ENCODE peak calls at places on chromosomes 1 and 21, in seven cellular contexts. One of them, this sample, is unnamed.

GRCh38 chr21:26845066-26845749 is at the start of gene ADAMTS1:
- DNase-seq in ascending aorta: peak; percentile 97
- DNase-seq in MCF 10A: peak; percentile 59
- DNase-seq in neuronal stem cell: peak; percentile 88
- DNase-seq in stomach: peak; percentile 71
- DNase-seq in BJ: no peak
- DNase-seq in aorta: peak; percentile 93
- DNase-seq in this sample: peak; percentile 92

GRCh38 chr1:77986810-77987209 is 7.9 kb upstream of the FUBP1 start:
- DNase-seq in neuronal stem cell: no peak
- DNase-seq in ascending aorta: no peak
- DNase-seq in BJ: no peak
- DNase-seq in stomach: no peak
- DNase-seq in aorta: no peak
- DNase-seq in MCF 10A: no peak
- DNase-seq in this sample: no peak

GRCh38 chr1:237416924-237417655 is 375.1 kb downstream of the RYR2 start:
- DNase-seq in aorta: no peak
- DNase-seq in neuronal stem cell: no peak
- DNase-seq in ascending aorta: no peak
- DNase-seq in stomach: no peak
- DNase-seq in BJ: no peak
- DNase-seq in MCF 10A: no peak
- DNase-seq in this sample: no peak

GRCh38 chr1:22210636-22211035 is 67.7 kb upstream of the WNT4 start:
- DNase-seq in neuronal stem cell: no peak
- DNase-seq in aorta: no peak
- DNase-seq in BJ: no peak
- DNase-seq in stomach: no peak
- DNase-seq in ascending aorta: peak; percentile 41
- DNase-seq in MCF 10A: no peak
- DNase-seq in this sample: no peak

GRCh38 chr1:90959352-90960206 is 62.3 kb downstream of the ZNF644 start:
- DNase-seq in MCF 10A: peak; percentile 67
- DNase-seq in BJ: no peak
- DNase-seq in aorta: no peak
- DNase-seq in stomach: no peak
- DNase-seq in neuronal stem cell: no peak
- DNase-seq in ascending aorta: no peak
- DNase-seq in this sample: no peak

GRCh38 chr21:14262039-14262438 is 46.1 kb downstream of the RBM11 start:
- DNase-seq in MCF 10A: no peak
- DNase-seq in stomach: no peak
- DNase-seq in BJ: no peak
- DNase-seq in aorta: no peak
- DNase-seq in ascending aorta: no peak
- DNase-seq in neuronal stem cell: no peak
- DNase-seq in this sample: no peak

GRCh38 chr1:230117694-230118093 is 50.7 kb downstream of the GALNT2 start:
- DNase-seq in BJ: no peak
- DNase-seq in neuronal stem cell: no peak
- DNase-seq in ascending aorta: no peak
- DNase-seq in aorta: no peak
- DNase-seq in MCF 10A: no peak
- DNase-seq in stomach: no peak
- DNase-seq in this sample: no peak

GRCh38 chr1:7521803-7522202 is 249.3 kb upstream of the VAMP3 start:
- DNase-seq in aorta: no peak
- DNase-seq in stomach: no peak
- DNase-seq in ascending aorta: no peak
- DNase-seq in neuronal stem cell: no peak
- DNase-seq in BJ: no peak
- DNase-seq in MCF 10A: no peak
- DNase-seq in this sample: no peak

GRCh38 chr1:152752225-152752624 is 5.6 kb upstream of the KPRP start:
- DNase-seq in MCF 10A: peak; percentile 74
- DNase-seq in aorta: no peak
- DNase-seq in ascending aorta: no peak
- DNase-seq in stomach: no peak
- DNase-seq in neuronal stem cell: no peak
- DNase-seq in BJ: peak; percentile 39
- DNase-seq in this sample: no peak

GRCh38 chr1:76038306-76039004 is 36.1 kb upstream of the ST6GALNAC3 start:
- DNase-seq in MCF 10A: no peak
- DNase-seq in aorta: no peak
- DNase-seq in stomach: no peak
- DNase-seq in ascending aorta: no peak
- DNase-seq in BJ: no peak
- DNase-seq in neuronal stem cell: no peak
- DNase-seq in this sample: no peak

GRCh38 chr1:90000934-90001676 is 6.2 kb downstream of the ZNF326 start:
- DNase-seq in stomach: no peak
- DNase-seq in ascending aorta: no peak
- DNase-seq in aorta: no peak
- DNase-seq in BJ: no peak
- DNase-seq in MCF 10A: no peak
- DNase-seq in neuronal stem cell: no peak
- DNase-seq in this sample: no peak

GRCh38 chr21:35603471-35603870 is 456.9 kb downstream of the SETD4 start:
- DNase-seq in stomach: no peak
- DNase-seq in BJ: no peak
- DNase-seq in neuronal stem cell: no peak
- DNase-seq in MCF 10A: no peak
- DNase-seq in ascending aorta: no peak
- DNase-seq in aorta: no peak
- DNase-seq in this sample: no peak

GRCh38 chr1:190578531-190578930 is 100.9 kb upstream of the BRINP3 start:
- DNase-seq in ascending aorta: no peak
- DNase-seq in neuronal stem cell: no peak
- DNase-seq in stomach: no peak
- DNase-seq in MCF 10A: no peak
- DNase-seq in BJ: no peak
- DNase-seq in aorta: no peak
- DNase-seq in this sample: no peak

GRCh38 chr1:185369786-185370185 is 52.7 kb upstream of the IVNS1ABP start:
- DNase-seq in BJ: no peak
- DNase-seq in neuronal stem cell: no peak
- DNase-seq in ascending aorta: no peak
- DNase-seq in MCF 10A: peak; percentile 46
- DNase-seq in stomach: no peak
- DNase-seq in aorta: no peak
- DNase-seq in this sample: no peak

GRCh38 chr1:51284487-51284954 is 45.8 kb downstream of the TTC39A start:
- DNase-seq in BJ: no peak
- DNase-seq in aorta: no peak
- DNase-seq in stomach: peak; percentile 83
- DNase-seq in ascending aorta: peak; percentile 57
- DNase-seq in neuronal stem cell: no peak
- DNase-seq in MCF 10A: no peak
- DNase-seq in this sample: no peak

GRCh38 chr21:43208561-43209332 is 39.9 kb downstream of the CRYAA start:
- DNase-seq in BJ: no peak
- DNase-seq in MCF 10A: no peak
- DNase-seq in neuronal stem cell: no peak
- DNase-seq in ascending aorta: peak; percentile 56
- DNase-seq in aorta: no peak
- DNase-seq in stomach: no peak
- DNase-seq in this sample: no peak

GRCh38 chr1:245363821-245364220 is 209.0 kb downstream of the KIF26B start:
- DNase-seq in neuronal stem cell: no peak
- DNase-seq in stomach: no peak
- DNase-seq in aorta: no peak
- DNase-seq in MCF 10A: no peak
- DNase-seq in ascending aorta: no peak
- DNase-seq in BJ: no peak
- DNase-seq in this sample: peak; percentile 9

GRCh38 chr1:183912265-183912886 is 107.5 kb downstream of the RGL1 start:
- DNase-seq in BJ: no peak
- DNase-seq in ascending aorta: no peak
- DNase-seq in MCF 10A: no peak
- DNase-seq in neuronal stem cell: no peak
- DNase-seq in aorta: no peak
- DNase-seq in stomach: no peak
- DNase-seq in this sample: no peak

GRCh38 chr1:63913533-63913932 is 139.7 kb downstream of the ROR1 start:
- DNase-seq in aorta: no peak
- DNase-seq in MCF 10A: no peak
- DNase-seq in BJ: no peak
- DNase-seq in ascending aorta: no peak
- DNase-seq in neuronal stem cell: no peak
- DNase-seq in stomach: no peak
- DNase-seq in this sample: no peak

GRCh38 chr1:197302775-197303174 is 34.7 kb downstream of the CRB1 start:
- DNase-seq in aorta: no peak
- DNase-seq in MCF 10A: no peak
- DNase-seq in neuronal stem cell: no peak
- DNase-seq in BJ: peak; percentile 55
- DNase-seq in ascending aorta: no peak
- DNase-seq in stomach: no peak
- DNase-seq in this sample: no peak

GRCh38 chr1:204520834-204521709 is 4.9 kb downstream of the MDM4 start:
- DNase-seq in ascending aorta: no peak
- DNase-seq in BJ: no peak
- DNase-seq in stomach: no peak
- DNase-seq in neuronal stem cell: no peak
- DNase-seq in aorta: no peak
- DNase-seq in MCF 10A: peak; percentile 77
- DNase-seq in this sample: no peak

GRCh38 chr1:173479649-173480048 is 2.5 kb downstream of the PRDX6 start:
- DNase-seq in BJ: no peak
- DNase-seq in MCF 10A: peak; percentile 25
- DNase-seq in aorta: no peak
- DNase-seq in neuronal stem cell: no peak
- DNase-seq in ascending aorta: no peak
- DNase-seq in stomach: no peak
- DNase-seq in this sample: no peak

GRCh38 chr1:4108741-4109625 is 208.9 kb upstream of the C1orf174 start:
- DNase-seq in neuronal stem cell: no peak
- DNase-seq in aorta: peak; percentile 50
- DNase-seq in stomach: no peak
- DNase-seq in BJ: no peak
- DNase-seq in ascending aorta: no peak
- DNase-seq in MCF 10A: no peak
- DNase-seq in this sample: no peak

GRCh38 chr1:53376041-53376461 is 48.2 kb upstream of the LRP8 start:
- DNase-seq in BJ: no peak
- DNase-seq in neuronal stem cell: no peak
- DNase-seq in stomach: peak; percentile 17
- DNase-seq in MCF 10A: no peak
- DNase-seq in aorta: peak; percentile 33
- DNase-seq in ascending aorta: peak; percentile 52
- DNase-seq in this sample: no peak

GRCh38 chr21:38875694-38876492 is 70.2 kb downstream of the ETS2 start:
- DNase-seq in aorta: no peak
- DNase-seq in MCF 10A: peak; percentile 83
- DNase-seq in neuronal stem cell: no peak
- DNase-seq in ascending aorta: no peak
- DNase-seq in BJ: peak; percentile 62
- DNase-seq in stomach: no peak
- DNase-seq in this sample: no peak

GRCh38 chr1:30403061-30403645 is 320.2 kb downstream of the MATN1 start:
- DNase-seq in BJ: no peak
- DNase-seq in neuronal stem cell: no peak
- DNase-seq in aorta: peak; percentile 17
- DNase-seq in stomach: no peak
- DNase-seq in ascending aorta: no peak
- DNase-seq in MCF 10A: no peak
- DNase-seq in this sample: no peak

GRCh38 chr1:160189649-160190625 is at the start of gene CASQ1:
- DNase-seq in neuronal stem cell: no peak
- DNase-seq in stomach: peak; percentile 59
- DNase-seq in aorta: peak; percentile 80
- DNase-seq in ascending aorta: peak; percentile 86
- DNase-seq in MCF 10A: peak; percentile 47
- DNase-seq in BJ: no peak
- DNase-seq in this sample: peak; percentile 17

GRCh38 chr1:34066921-34067603 is 98.0 kb downstream of the CSMD2 start:
- DNase-seq in ascending aorta: no peak
- DNase-seq in neuronal stem cell: no peak
- DNase-seq in BJ: peak; percentile 56
- DNase-seq in MCF 10A: no peak
- DNase-seq in aorta: no peak
- DNase-seq in stomach: no peak
- DNase-seq in this sample: no peak

GRCh38 chr1:87689487-87689886 is 360.8 kb downstream of the LMO4 start:
- DNase-seq in aorta: no peak
- DNase-seq in neuronal stem cell: no peak
- DNase-seq in BJ: no peak
- DNase-seq in MCF 10A: no peak
- DNase-seq in ascending aorta: no peak
- DNase-seq in stomach: no peak
- DNase-seq in this sample: no peak

GRCh38 chr1:119626146-119626545 is 21.9 kb downstream of the ZNF697 start:
- DNase-seq in BJ: no peak
- DNase-seq in stomach: no peak
- DNase-seq in aorta: no peak
- DNase-seq in neuronal stem cell: no peak
- DNase-seq in ascending aorta: no peak
- DNase-seq in MCF 10A: no peak
- DNase-seq in this sample: no peak

GRCh38 chr21:33640697-33641338 is 723 bp downstream of the CRYZL1 start:
- DNase-seq in BJ: no peak
- DNase-seq in neuronal stem cell: no peak
- DNase-seq in ascending aorta: no peak
- DNase-seq in aorta: no peak
- DNase-seq in stomach: no peak
- DNase-seq in MCF 10A: peak; percentile 29
- DNase-seq in this sample: no peak

GRCh38 chr1:215636258-215636965 is 69.3 kb downstream of the KCTD3 start:
- DNase-seq in BJ: peak; percentile 50
- DNase-seq in ascending aorta: no peak
- DNase-seq in neuronal stem cell: no peak
- DNase-seq in MCF 10A: peak; percentile 64
- DNase-seq in aorta: no peak
- DNase-seq in stomach: no peak
- DNase-seq in this sample: no peak

GRCh38 chr1:173821680-173822079 is 2.8 kb upstream of the DARS2 start:
- DNase-seq in ascending aorta: no peak
- DNase-seq in BJ: no peak
- DNase-seq in neuronal stem cell: no peak
- DNase-seq in stomach: no peak
- DNase-seq in MCF 10A: no peak
- DNase-seq in aorta: no peak
- DNase-seq in this sample: no peak

GRCh38 chr1:54249798-54250497 is 50.0 kb downstream of the MRPL37 start:
- DNase-seq in aorta: no peak
- DNase-seq in stomach: no peak
- DNase-seq in neuronal stem cell: no peak
- DNase-seq in BJ: peak; percentile 1
- DNase-seq in MCF 10A: peak; percentile 23
- DNase-seq in ascending aorta: no peak
- DNase-seq in this sample: no peak

This sample was measured in substantia nigra.